ENCODE peak calls at places on chromosomes 4 and X, in four cellular contexts. One of them, this sample, is unnamed.

GRCh38 chrX:110341189-110342035 is 17.2 kb upstream of the RTL9 start:
- DNase-seq in GM23248: peak
- DNase-seq in ascending aorta: no peak
- DNase-seq in dorsolateral prefrontal cortex: no peak
- DNase-seq in this sample: no peak

GRCh38 chrX:101208152-101208905 is 11.3 kb upstream of the DRP2 start:
- DNase-seq in GM23248: peak
- DNase-seq in dorsolateral prefrontal cortex: no peak
- DNase-seq in ascending aorta: no peak
- DNase-seq in this sample: no peak

GRCh38 chr4:1612278-1613098 is 71.6 kb downstream of the FAM53A start:
- DNase-seq in ascending aorta: no peak
- DNase-seq in dorsolateral prefrontal cortex: no peak
- DNase-seq in GM23248: no peak
- DNase-seq in this sample: no peak

GRCh38 chr4:47570816-47571215 is 85.7 kb downstream of the ATP10D start:
- DNase-seq in GM23248: no peak
- DNase-seq in ascending aorta: no peak
- DNase-seq in dorsolateral prefrontal cortex: no peak
- DNase-seq in this sample: no peak

GRCh38 chrX:37883196-37883595 is 35.8 kb upstream of the DYNLT3 start:
- DNase-seq in GM23248: no peak
- DNase-seq in dorsolateral prefrontal cortex: no peak
- DNase-seq in ascending aorta: no peak
- DNase-seq in this sample: no peak

GRCh38 chr4:183348706-183349659 is 26.8 kb upstream of the CLDN24 start:
- DNase-seq in ascending aorta: no peak
- DNase-seq in GM23248: peak
- DNase-seq in dorsolateral prefrontal cortex: no peak
- DNase-seq in this sample: no peak

GRCh38 chr4:8940792-8941491 is 69.3 kb upstream of the HMX1 start:
- DNase-seq in dorsolateral prefrontal cortex: no peak
- DNase-seq in GM23248: no peak
- DNase-seq in ascending aorta: no peak
- DNase-seq in this sample: no peak

GRCh38 chr4:88661724-88662123 is 35.9 kb downstream of the NAP1L5 start:
- DNase-seq in dorsolateral prefrontal cortex: no peak
- DNase-seq in ascending aorta: no peak
- DNase-seq in GM23248: peak
- DNase-seq in this sample: no peak

GRCh38 chr4:123547818-123548200 is 151.2 kb downstream of the SPRY1 start:
- DNase-seq in ascending aorta: no peak
- DNase-seq in dorsolateral prefrontal cortex: no peak
- DNase-seq in GM23248: no peak
- DNase-seq in this sample: no peak

GRCh38 chr4:88333741-88334405 is 44.8 kb upstream of the HERC6 start:
- DNase-seq in GM23248: peak
- DNase-seq in ascending aorta: no peak
- DNase-seq in dorsolateral prefrontal cortex: no peak
- DNase-seq in this sample: no peak

GRCh38 chr4:102324725-102325124 is 20.6 kb downstream of the SLC39A8 start:
- DNase-seq in GM23248: peak
- DNase-seq in ascending aorta: no peak
- DNase-seq in dorsolateral prefrontal cortex: no peak
- DNase-seq in this sample: no peak

GRCh38 chrX:148541461-148541983 is 41.1 kb downstream of the AFF2 start:
- DNase-seq in GM23248: no peak
- DNase-seq in dorsolateral prefrontal cortex: no peak
- DNase-seq in ascending aorta: no peak
- DNase-seq in this sample: no peak

GRCh38 chr4:9804918-9805317 is 23.5 kb downstream of the DRD5 start:
- DNase-seq in GM23248: peak
- DNase-seq in dorsolateral prefrontal cortex: no peak
- DNase-seq in ascending aorta: no peak
- DNase-seq in this sample: no peak

GRCh38 chr4:185093573-185093972 is 49.5 kb upstream of the SLC25A4 start:
- DNase-seq in dorsolateral prefrontal cortex: no peak
- DNase-seq in ascending aorta: no peak
- DNase-seq in GM23248: no peak
- DNase-seq in this sample: no peak

GRCh38 chr4:111031180-111031579 is 408.3 kb upstream of the PITX2 start:
- DNase-seq in dorsolateral prefrontal cortex: no peak
- DNase-seq in GM23248: peak
- DNase-seq in ascending aorta: no peak
- DNase-seq in this sample: no peak

GRCh38 chr4:140697709-140698560 is 58.2 kb downstream of the TBC1D9 start:
- DNase-seq in dorsolateral prefrontal cortex: no peak
- DNase-seq in ascending aorta: no peak
- DNase-seq in GM23248: no peak
- DNase-seq in this sample: no peak

GRCh38 chr4:107835409-107835808 is 10.7 kb downstream of the SGMS2 start:
- DNase-seq in GM23248: peak
- DNase-seq in dorsolateral prefrontal cortex: no peak
- DNase-seq in ascending aorta: no peak
- DNase-seq in this sample: no peak

GRCh38 chr4:1255151-1255550 is 6.2 kb upstream of the CTBP1 start:
- DNase-seq in dorsolateral prefrontal cortex: no peak
- DNase-seq in ascending aorta: no peak
- DNase-seq in GM23248: peak
- DNase-seq in this sample: no peak

GRCh38 chr4:75494563-75494962 is 19.6 kb downstream of the RCHY1 start:
- DNase-seq in dorsolateral prefrontal cortex: no peak
- DNase-seq in GM23248: peak
- DNase-seq in ascending aorta: no peak
- DNase-seq in this sample: no peak

GRCh38 chrX:53163436-53163835 is 61.6 kb downstream of the KDM5C start:
- DNase-seq in GM23248: no peak
- DNase-seq in dorsolateral prefrontal cortex: no peak
- DNase-seq in ascending aorta: no peak
- DNase-seq in this sample: no peak

GRCh38 chr4:138696771-138697170 is 318.8 kb upstream of the NOCT start:
- DNase-seq in ascending aorta: no peak
- DNase-seq in GM23248: peak
- DNase-seq in dorsolateral prefrontal cortex: no peak
- DNase-seq in this sample: no peak

GRCh38 chrX:121958886-121959285 is 911.5 kb downstream of the GLUD2 start:
- DNase-seq in ascending aorta: no peak
- DNase-seq in GM23248: peak
- DNase-seq in dorsolateral prefrontal cortex: no peak
- DNase-seq in this sample: no peak

GRCh38 chr4:6561173-6561516 is 13.8 kb upstream of the MAN2B2 start:
- DNase-seq in GM23248: peak
- DNase-seq in ascending aorta: no peak
- DNase-seq in dorsolateral prefrontal cortex: no peak
- DNase-seq in this sample: no peak

GRCh38 chr4:8683462-8683861 is 90.9 kb downstream of the CPZ start:
- DNase-seq in GM23248: no peak
- DNase-seq in ascending aorta: no peak
- DNase-seq in dorsolateral prefrontal cortex: no peak
- DNase-seq in this sample: no peak

GRCh38 chr4:123749408-123749807 is 352.8 kb downstream of the SPRY1 start:
- DNase-seq in dorsolateral prefrontal cortex: no peak
- DNase-seq in GM23248: no peak
- DNase-seq in ascending aorta: no peak
- DNase-seq in this sample: no peak

GRCh38 chr4:1772869-1773538 is 20.1 kb upstream of the FGFR3 start:
- DNase-seq in ascending aorta: no peak
- DNase-seq in dorsolateral prefrontal cortex: no peak
- DNase-seq in GM23248: no peak
- DNase-seq in this sample: no peak

GRCh38 chr4:25977397-25978170 is 63.6 kb downstream of the SMIM20 start:
- DNase-seq in ascending aorta: no peak
- DNase-seq in dorsolateral prefrontal cortex: no peak
- DNase-seq in GM23248: no peak
- DNase-seq in this sample: no peak

GRCh38 chrX:34656842-34657780 is at the start of gene TMEM47:
- DNase-seq in dorsolateral prefrontal cortex: peak
- DNase-seq in GM23248: peak
- DNase-seq in ascending aorta: peak
- DNase-seq in this sample: peak

GRCh38 chr4:16977081-16977480 is 78.6 kb upstream of the LDB2 start:
- DNase-seq in dorsolateral prefrontal cortex: no peak
- DNase-seq in GM23248: peak
- DNase-seq in ascending aorta: no peak
- DNase-seq in this sample: no peak

GRCh38 chr4:83582289-83582756 is 46.4 kb downstream of the GPAT3 start:
- DNase-seq in GM23248: peak
- DNase-seq in ascending aorta: no peak
- DNase-seq in dorsolateral prefrontal cortex: no peak
- DNase-seq in this sample: no peak

GRCh38 chr4:158847535-158847934 is 78.7 kb downstream of the FNIP2 start:
- DNase-seq in ascending aorta: no peak
- DNase-seq in GM23248: no peak
- DNase-seq in dorsolateral prefrontal cortex: no peak
- DNase-seq in this sample: no peak

GRCh38 chr4:90922174-90922573 is 795.0 kb downstream of the CCSER1 start:
- DNase-seq in GM23248: no peak
- DNase-seq in dorsolateral prefrontal cortex: no peak
- DNase-seq in ascending aorta: no peak
- DNase-seq in this sample: no peak
- H3K27ac ChIP-seq in GM23248: no peak
- H3K27ac ChIP-seq in dorsolateral prefrontal cortex: no peak
- H3K27ac ChIP-seq in ascending aorta: no peak
- H3K27ac ChIP-seq in this sample: no peak

DNA sequence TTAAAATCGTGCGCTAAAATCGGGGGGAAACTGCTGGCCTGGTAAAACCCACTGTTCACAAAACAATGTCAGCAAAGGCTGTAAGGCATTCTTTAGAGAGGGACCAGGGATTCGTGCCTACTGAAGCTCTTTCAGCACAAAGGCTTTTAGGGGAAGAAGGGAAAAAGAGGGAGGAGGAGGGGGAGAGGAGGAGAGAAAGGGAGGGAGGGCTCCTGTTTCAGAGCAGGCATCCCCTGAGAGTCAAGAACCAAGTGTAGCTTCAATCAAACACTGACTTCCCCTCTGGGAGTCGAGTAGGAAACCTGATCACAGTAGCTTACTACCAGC is 9.5 kb downstream of the BCOR start:
- DNase-seq in GM23248: no peak
- DNase-seq in ascending aorta: no peak
- DNase-seq in dorsolateral prefrontal cortex: no peak
- DNase-seq in this sample: no peak
- H3K27ac ChIP-seq in GM23248: no peak
- H3K27ac ChIP-seq in ascending aorta: peak
- H3K27ac ChIP-seq in dorsolateral prefrontal cortex: no peak
- H3K27ac ChIP-seq in this sample: no peak

DNA sequence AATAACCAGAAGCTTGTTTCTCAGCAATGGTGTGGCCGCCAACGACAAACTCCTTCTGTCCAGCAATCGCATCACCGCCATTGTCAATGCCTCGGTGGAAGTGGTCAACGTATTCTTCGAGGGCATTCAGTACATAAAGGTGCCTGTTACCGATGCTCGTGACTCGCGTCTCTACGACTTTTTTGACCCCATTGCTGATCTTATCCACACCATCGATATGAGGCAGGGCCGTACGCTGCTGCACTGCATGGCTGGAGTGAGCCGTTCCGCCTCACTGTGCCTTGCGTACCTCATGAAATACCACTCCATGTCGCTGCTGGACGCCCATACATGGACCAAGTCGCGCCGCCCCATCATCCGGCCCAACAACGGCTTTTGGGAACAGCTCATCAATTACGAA is 383 bp downstream of the DUSP21 start:
- DNase-seq in GM23248: no peak
- DNase-seq in dorsolateral prefrontal cortex: no peak
- DNase-seq in ascending aorta: no peak
- DNase-seq in this sample: no peak
- H3K27ac ChIP-seq in GM23248: no peak
- H3K27ac ChIP-seq in dorsolateral prefrontal cortex: no peak
- H3K27ac ChIP-seq in ascending aorta: no peak
- H3K27ac ChIP-seq in this sample: no peak

GRCh38 chr4:151678048-151678853 is 82.6 kb downstream of the GATB start:
- DNase-seq in GM23248: no peak
- DNase-seq in dorsolateral prefrontal cortex: no peak
- DNase-seq in ascending aorta: no peak
- DNase-seq in this sample: no peak
- H3K27ac ChIP-seq in GM23248: no peak
- H3K27ac ChIP-seq in dorsolateral prefrontal cortex: no peak
- H3K27ac ChIP-seq in ascending aorta: no peak
- H3K27ac ChIP-seq in this sample: no peak

GRCh38 chrX:2576793-2577192 is 76.0 kb upstream of the DHRSX start:
- DNase-seq in dorsolateral prefrontal cortex: no peak
- DNase-seq in ascending aorta: no peak
- DNase-seq in GM23248: peak
- DNase-seq in this sample: no peak
- H3K27ac ChIP-seq in dorsolateral prefrontal cortex: no peak
- H3K27ac ChIP-seq in ascending aorta: no peak
- H3K27ac ChIP-seq in GM23248: no peak
- H3K27ac ChIP-seq in this sample: no peak

GRCh38 chr4:54281060-54281781 is 52.1 kb downstream of the PDGFRA start:
- DNase-seq in dorsolateral prefrontal cortex: no peak
- DNase-seq in GM23248: peak
- DNase-seq in ascending aorta: peak
- DNase-seq in this sample: peak
- H3K27ac ChIP-seq in dorsolateral prefrontal cortex: no peak
- H3K27ac ChIP-seq in GM23248: peak
- H3K27ac ChIP-seq in ascending aorta: peak
- H3K27ac ChIP-seq in this sample: no peak

GRCh38 chrX:2320089-2320488 is 180.7 kb downstream of the DHRSX start:
- DNase-seq in ascending aorta: no peak
- DNase-seq in dorsolateral prefrontal cortex: no peak
- DNase-seq in GM23248: no peak
- DNase-seq in this sample: no peak
- H3K27ac ChIP-seq in ascending aorta: no peak
- H3K27ac ChIP-seq in dorsolateral prefrontal cortex: no peak
- H3K27ac ChIP-seq in GM23248: no peak
- H3K27ac ChIP-seq in this sample: no peak